ENCODE peak calls at places on chromosomes 3 and 15, in five cellular contexts. P is heart left ventricle, T is MM.1S, K is suprapubic skin, R is thoracic aorta. Y is an unnamed sample. For H3K4me1, the result is how much of the 10 kb centered on the place peaks cover.

GRCh38 chr15:36117394-36117793 is 462.0 kb upstream of the CDIN1 start:
- DNase-seq in T (no peak), K (no peak), P (no peak), R (no peak), Y (no peak)

GRCh38 chr3:160919942-160920341 is 163.9 kb downstream of the PPM1L start:
- DNase-seq in P (no peak), K (no peak), R (no peak), T (no peak), Y (peak)

GRCh38 chr3:64491843-64492242 is 196.0 kb downstream of the ADAMTS9 start:
- DNase-seq in K (no peak), T (no peak), P (no peak), R (no peak), Y (no peak)

GRCh38 chr15:79466488-79466887 is 34.4 kb downstream of the MINAR1 start:
- DNase-seq in K (no peak), T (no peak), P (no peak), R (no peak), Y (no peak)

GRCh38 chr15:43998607-43999006 is 171.8 kb downstream of the WDR76 start:
- DNase-seq in P (peak), R (no peak), T (no peak), K (no peak), Y (peak)

GRCh38 chr3:111285691-111286090 is 214.1 kb downstream of the NECTIN3 start:
- DNase-seq in T (no peak), P (no peak), K (no peak), R (no peak), Y (no peak)

GRCh38 chr3:152719264-152719663 is 115.7 kb upstream of the P2RY1 start:
- DNase-seq in T (no peak), P (no peak), R (no peak), K (no peak), Y (no peak)

GRCh38 chr15:59298255-59298856 is 74.3 kb downstream of the MYO1E start:
- DNase-seq in R (no peak), P (no peak), K (no peak), T (no peak), Y (no peak)

GRCh38 chr3:156749244-156749643 is 74.9 kb downstream of the TIPARP start:
- DNase-seq in P (no peak), T (no peak), R (no peak), K (no peak), Y (no peak)

GRCh38 chr3:57586778-57587177 is 10.4 kb downstream of the ARF4 start:
- DNase-seq in T (no peak), R (no peak), K (no peak), P (no peak), Y (no peak)

GRCh38 chr3:151931171-151931570 is 57.7 kb downstream of the SUCNR1 start:
- DNase-seq in T (no peak), K (no peak), R (no peak), P (no peak), Y (no peak)

GRCh38 chr3:10397879-10398278 is 77.0 kb upstream of the SEC13 start:
- DNase-seq in R (no peak), P (no peak), T (no peak), K (no peak), Y (no peak)

GRCh38 chr15:31307270-31308184 is 19.1 kb upstream of the KLF13 start:
- DNase-seq in P (no peak), K (no peak), R (no peak), T (no peak), Y (no peak)

GRCh38 chr3:172111163-172111562 is 71.8 kb downstream of the FNDC3B start:
- DNase-seq in K (no peak), P (no peak), T (no peak), R (no peak), Y (no peak)

GRCh38 chr15:53307952-53308624 is 451.4 kb downstream of the WDR72 start:
- DNase-seq in P (no peak), K (no peak), T (no peak), R (no peak), Y (no peak)

GRCh38 chr3:41640076-41640475 is 321.8 kb downstream of the ULK4 start:
- DNase-seq in T (no peak), P (no peak), K (no peak), R (no peak), Y (no peak)

GRCh38 chr3:45958333-45958791 is 15.1 kb downstream of the CXCR6 start:
- DNase-seq in T (no peak), K (peak), P (no peak), R (no peak), Y (no peak)

GRCh38 chr15:98126326-98127090 is 166.0 kb downstream of the ARRDC4 start:
- DNase-seq in T (no peak), P (no peak), R (no peak), K (no peak), Y (no peak)

GRCh38 chr15:90869601-90870353 is 1.4 kb downstream of the FURIN start:
- DNase-seq in T (no peak), K (no peak), P (peak), R (peak), Y (no peak)

GRCh38 chr3:3286014-3286413 is 106.5 kb upstream of the CRBN start:
- DNase-seq in T (no peak), K (no peak), P (no peak), R (no peak), Y (no peak)

GRCh38 chr3:46913644-46914043 is 36.1 kb downstream of the PTH1R start:
- DNase-seq in P (no peak), R (no peak), K (peak), T (no peak), Y (no peak)

GRCh38 chr3:156772588-156773206 is 53.5 kb upstream of the LEKR1 start:
- DNase-seq in K (no peak), P (no peak), R (no peak), T (no peak), Y (no peak)

GRCh38 chr3:157104928-157105652 is 54.9 kb downstream of the CCNL1 start:
- DNase-seq in P (no peak), R (no peak), K (no peak), T (peak), Y (no peak)

GRCh38 chr3:127775398-127776109 is 46.8 kb downstream of the MGLL start:
- DNase-seq in P (peak), R (no peak), T (no peak), K (no peak), Y (no peak)

GRCh38 chr15:62857411-62857853 is 185.1 kb upstream of the TPM1 start:
- DNase-seq in P (no peak), K (no peak), R (no peak), T (peak), Y (no peak)

GRCh38 chr15:33547876-33548275 is 237.1 kb downstream of the RYR3 start:
- DNase-seq in K (no peak), T (peak), P (peak), R (no peak), Y (no peak)

GRCh38 chr15:59522988-59523461 is 85.0 kb downstream of the FAM81A start:
- DNase-seq in P (no peak), T (no peak), R (no peak), K (no peak), Y (no peak)

GRCh38 chr3:187242435-187242834 is 45.1 kb downstream of the RTP1 start:
- DNase-seq in T (no peak), R (no peak), P (no peak), K (no peak), Y (no peak)

DNA sequence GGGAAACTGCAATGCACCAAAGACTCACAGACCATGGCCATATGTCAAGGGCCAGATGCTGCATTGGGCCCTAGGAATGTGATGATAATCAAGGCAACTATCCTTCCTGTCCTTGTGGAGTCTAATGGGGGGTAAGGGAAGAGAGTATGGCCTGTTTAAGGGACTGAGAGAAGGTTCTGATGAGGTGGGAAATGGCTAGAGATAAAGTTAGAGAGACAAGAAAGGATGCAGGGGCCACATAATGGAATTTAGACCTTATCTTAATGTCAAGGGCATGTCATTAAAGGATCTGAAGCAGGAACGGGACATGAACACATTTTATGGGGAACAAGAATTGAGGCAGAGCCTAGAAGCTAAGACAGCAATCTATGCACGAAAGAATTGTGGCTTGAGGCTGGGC is 30.0 kb upstream of the ABHD17C start:
- DNase-seq in T (no peak), R (no peak), P (no peak), K (no peak), Y (no peak)
- H3K4me1 ChIP-seq in T (under half), R (under half), P (under half), K (under half), Y (under half)

DNA sequence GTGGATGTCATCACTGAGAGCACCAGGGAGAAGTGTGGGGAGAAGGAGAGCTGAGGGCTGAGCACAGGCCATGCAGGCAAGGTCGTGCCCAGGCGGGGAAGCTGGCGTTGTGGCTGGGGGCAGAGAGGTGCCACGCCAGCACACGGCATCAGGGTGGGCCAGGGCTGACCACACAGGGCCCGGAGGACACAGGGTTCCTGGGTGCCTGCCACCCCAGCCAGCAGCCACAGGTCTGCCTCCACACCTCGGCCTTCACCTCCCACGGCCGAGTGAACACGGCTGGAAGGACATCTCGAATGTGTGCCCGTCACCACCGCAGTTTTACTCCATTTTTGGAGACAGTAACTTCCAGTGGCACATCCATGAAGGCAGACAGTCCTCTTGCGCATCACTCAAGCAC is 77.1 kb downstream of the ATP10A start:
- DNase-seq in T (no peak), R (no peak), K (no peak), P (no peak), Y (no peak)
- H3K4me1 ChIP-seq in T (under half), R (half or more), K (half or more), P (under half), Y (under half)

GRCh38 chr3:125045194-125045593 is 10.6 kb downstream of the HEG1 start:
- DNase-seq in R (no peak), K (no peak), P (no peak), T (no peak), Y (no peak)

GRCh38 chr3:125042725-125043406 is 12.9 kb downstream of the HEG1 start:
- DNase-seq in K (peak), T (no peak), R (peak), P (peak), Y (no peak)

GRCh38 chr3:125048282-125048681 is 7.5 kb downstream of the HEG1 start:
- DNase-seq in T (no peak), P (no peak), K (no peak), R (no peak), Y (no peak)

GRCh38 chr3:125043599-125044151 is 12.1 kb downstream of the HEG1 start:
- DNase-seq in K (peak), T (no peak), R (no peak), P (peak), Y (no peak)

GRCh38 chr3:125045965-125046364 is 9.8 kb downstream of the HEG1 start:
- DNase-seq in P (no peak), K (no peak), T (no peak), R (no peak), Y (no peak)
- H3K4me1 ChIP-seq in P (half or more), K (half or more), T (under half), R (half or more), Y (under half)

DNA sequence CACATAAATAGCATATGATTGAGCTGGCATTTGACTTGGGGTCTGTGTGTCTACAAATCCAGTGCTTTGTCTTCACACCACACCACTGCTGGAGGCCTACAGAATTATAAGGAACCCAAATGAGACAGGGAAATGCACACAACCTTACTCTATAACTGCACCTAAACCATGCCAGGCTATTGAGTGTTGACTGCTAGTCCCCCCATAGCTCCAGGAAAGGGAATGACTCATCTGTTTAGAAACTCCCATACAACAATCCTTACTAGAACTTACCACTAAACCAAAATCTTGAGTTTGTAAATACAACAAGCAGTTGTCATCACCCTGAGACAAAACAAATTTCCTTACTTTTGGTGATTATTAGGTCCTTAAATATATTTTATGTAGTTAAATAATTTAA is 16.9 kb upstream of the TSC22D2 start:
- DNase-seq in T (no peak), R (no peak), K (no peak), P (no peak), Y (no peak)
- H3K4me1 ChIP-seq in T (under half), R (under half), K (under half), P (under half), Y (under half)

GRCh38 chr15:101174152-101174920 is 77.5 kb downstream of the CHSY1 start:
- DNase-seq in R (no peak), P (no peak), T (no peak), K (peak), Y (no peak)

GRCh38 chr15:101176625-101177024 is 75.2 kb downstream of the CHSY1 start:
- DNase-seq in P (no peak), R (no peak), K (no peak), T (no peak), Y (no peak)

GRCh38 chr15:101173233-101174119 is 78.4 kb downstream of the CHSY1 start:
- DNase-seq in K (peak), P (no peak), T (no peak), R (no peak), Y (no peak)

GRCh38 chr15:101172421-101173097 is 79.3 kb downstream of the CHSY1 start:
- DNase-seq in R (no peak), T (no peak), P (no peak), K (peak), Y (no peak)

GRCh38 chr15:101175396-101175795 is 76.5 kb downstream of the CHSY1 start:
- DNase-seq in T (no peak), K (no peak), R (no peak), P (no peak), Y (no peak)
- H3K4me1 ChIP-seq in T (under half), K (half or more), R (half or more), P (under half), Y (under half)

Y was measured in pancreas.